ENCODE peak calls at places on chromosomes 7 and 10, in four cellular contexts. J is heart right ventricle, A is choroid plexus epithelial cell, C is right atrium auricular region. U is an unnamed sample.

GRCh38 chr10:15419279-15419874 is 48.3 kb upstream of the FAM171A1 start:
- DNase-seq in J (no peak), A (peak), C (no peak), U (peak)

GRCh38 chr7:131074585-131074984 is 253.1 kb upstream of the MKLN1 start:
- DNase-seq in C (no peak), A (no peak), J (no peak), U (no peak)

GRCh38 chr7:131103997-131104396 is 223.7 kb upstream of the MKLN1 start:
- DNase-seq in C (no peak), J (no peak), A (peak), U (peak)

GRCh38 chr10:73915206-73915851 is 4.4 kb downstream of the PLAU start:
- DNase-seq in C (no peak), A (no peak), J (no peak), U (no peak)

GRCh38 chr7:135757719-135758411 is 9.3 kb upstream of the FAM180A start:
- DNase-seq in C (peak), J (no peak), A (peak), U (peak)

GRCh38 chr10:70853031-70853430 is 35.3 kb downstream of the PCBD1 start:
- DNase-seq in A (no peak), J (no peak), C (no peak), U (no peak)

GRCh38 chr10:28217848-28218247 is 85.0 kb downstream of the MPP7 start:
- DNase-seq in C (no peak), J (no peak), A (peak), U (peak)

GRCh38 chr10:69750011-69750373 is 51.7 kb upstream of the COL13A1 start:
- DNase-seq in J (no peak), A (no peak), C (no peak), U (no peak)

GRCh38 chr7:37675739-37676138 is 7.8 kb upstream of the GPR141 start:
- DNase-seq in J (no peak), A (no peak), C (no peak), U (no peak)

GRCh38 chr7:144653449-144653848 is 182.4 kb downstream of the TPK1 start:
- DNase-seq in A (no peak), J (no peak), C (no peak), U (no peak)

GRCh38 chr7:144659211-144659610 is 176.6 kb downstream of the TPK1 start:
- DNase-seq in J (no peak), C (no peak), A (no peak), U (no peak)

GRCh38 chr7:144656960-144657359 is 178.9 kb downstream of the TPK1 start:
- DNase-seq in C (no peak), A (no peak), J (no peak), U (no peak)
- TF ChIP-seq CTCF in C (peak), A (no peak), J (no peak), U (no peak)

GRCh38 chr10:132036887-132037675 is 28.7 kb upstream of the JAKMIP3 start:
- DNase-seq in A (peak), C (no peak), J (peak), U (no peak)
- TF ChIP-seq CTCF in A (no peak), C (peak), J (no peak), U (no peak)

GRCh38 chr7:157239571-157240270 is 97.1 kb upstream of the DNAJB6 start:
- DNase-seq in J (no peak), C (no peak), A (no peak), U (no peak)
- TF ChIP-seq CTCF in J (no peak), C (no peak), A (no peak), U (no peak)

GRCh38 chr7:143373255-143373794 is 7.8 kb upstream of the ZYX start:
- DNase-seq in C (no peak), J (no peak), A (no peak), U (no peak)
- TF ChIP-seq CTCF in C (no peak), J (no peak), A (peak), U (no peak)

DNA sequence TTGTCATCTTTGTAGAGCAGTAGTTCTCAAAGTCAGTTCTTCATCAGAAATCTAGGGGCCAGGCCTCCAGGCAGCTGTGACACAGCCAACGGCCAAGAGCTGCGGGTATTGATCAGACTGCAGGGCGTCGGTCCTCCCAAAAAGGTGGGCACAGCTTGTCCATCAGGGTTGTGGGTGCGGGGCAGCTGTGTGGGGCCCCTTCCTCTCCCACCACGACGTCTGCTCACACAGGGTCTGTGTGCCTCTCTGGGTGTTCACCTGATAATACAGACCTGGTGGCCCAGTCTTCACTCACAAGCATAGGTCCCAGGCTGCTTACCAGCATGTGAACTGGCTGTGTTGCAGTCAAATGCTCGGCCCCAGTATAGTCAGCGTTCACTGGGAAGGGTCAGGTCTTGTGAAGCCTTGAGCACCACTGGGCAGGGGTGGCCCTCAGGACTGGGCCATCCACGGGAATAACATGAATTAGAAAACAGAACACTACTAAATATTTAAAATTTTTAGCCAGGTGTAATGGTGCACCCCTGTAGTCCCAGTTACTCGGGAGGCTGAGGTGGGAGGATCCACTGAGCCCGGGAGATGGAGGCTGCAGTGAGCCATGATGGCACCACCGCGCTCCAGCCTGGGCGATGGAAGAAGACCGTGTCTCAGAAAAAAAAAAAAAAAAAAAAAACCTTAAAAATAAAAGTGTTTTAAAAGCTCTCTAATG is 102.8 kb upstream of the DIP2C start:
- DNase-seq in C (no peak), J (no peak), A (no peak), U (no peak)
- TF ChIP-seq CTCF in C (no peak), J (no peak), A (no peak), U (no peak)

GRCh38 chr10:89664206-89664605 is 19.2 kb upstream of the PANK1 start:
- DNase-seq in J (no peak), C (no peak), A (no peak), U (peak)
- TF ChIP-seq CTCF in J (no peak), C (no peak), A (no peak), U (no peak)

GRCh38 chr10:119643306-119644214 is 7.6 kb upstream of the BAG3 start:
- DNase-seq in J (no peak), A (no peak), C (no peak), U (peak)
- TF ChIP-seq CTCF in J (no peak), A (no peak), C (no peak), U (peak)

DNA sequence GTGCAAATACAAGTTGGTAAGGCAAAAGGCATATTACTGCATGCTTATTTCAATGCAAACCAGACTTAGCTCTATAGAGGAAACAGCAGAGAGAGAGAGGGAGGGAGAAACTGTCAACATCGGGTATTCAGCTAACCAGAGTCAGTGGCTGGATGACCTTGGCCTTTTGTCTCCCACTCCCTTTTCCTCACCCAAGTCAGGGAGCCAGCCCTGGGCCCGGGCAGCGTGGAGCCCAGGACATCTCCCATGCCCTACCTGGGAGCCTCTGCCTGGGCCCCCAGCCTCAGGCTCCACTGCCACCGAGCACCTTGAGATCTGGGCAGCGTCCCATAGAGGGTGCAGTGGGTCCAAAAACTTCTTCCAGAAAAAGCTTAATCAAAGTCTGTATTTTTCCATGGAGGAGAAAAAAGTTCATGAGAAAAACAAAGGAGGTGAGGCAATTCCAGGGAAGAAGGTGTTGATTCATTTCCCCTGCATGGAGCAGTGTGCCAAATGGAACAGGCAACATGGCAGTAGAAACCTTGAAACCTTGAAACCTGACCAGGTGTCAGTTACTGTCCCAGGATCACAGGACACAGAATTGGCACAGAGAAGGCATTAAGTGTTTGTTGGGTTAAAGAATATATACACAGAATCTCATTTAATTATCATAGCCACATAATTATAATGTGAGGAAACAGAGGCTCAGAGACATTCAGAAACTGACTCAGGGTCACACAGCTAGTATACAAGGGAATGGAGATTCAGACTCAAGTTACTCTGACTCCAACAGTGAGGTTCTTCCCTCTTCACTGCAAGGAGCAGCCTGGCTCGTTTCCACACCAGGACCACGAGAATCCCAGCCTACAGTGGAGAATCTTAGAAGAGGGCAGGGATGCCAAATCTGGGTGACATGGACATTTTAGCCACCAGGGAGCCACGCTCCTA is 5.8 kb upstream of the NCOA4 start:
- DNase-seq in C (no peak), J (no peak), A (no peak), U (no peak)
- TF ChIP-seq CTCF in C (no peak), J (no peak), A (peak), U (no peak)